ENCODE peak calls at places on chromosomes 2 and 18, in five cellular contexts. G is activated B cell treated with CpG ODN at 0.5 μM for 24 hours, H is adrenal gland, N is H9, B is fibroblast of lung. F is an unnamed sample.

GRCh38 chr18:7390731-7391492 is 160.0 kb downstream of the LRRC30 start:
- DNase-seq in B (no peak), H (no peak), N (no peak), G (no peak), F (no peak)

GRCh38 chr2:170714156-170715061 is 728 bp upstream of the SP5 start:
- DNase-seq in H (peak), N (peak), G (no peak), B (no peak), F (peak)

GRCh38 chr18:12595571-12596255 is 62.2 kb downstream of the SPIRE1 start:
- DNase-seq in N (no peak), B (no peak), G (no peak), H (no peak), F (no peak)

GRCh38 chr2:66030553-66030952 is 404.4 kb upstream of the MEIS1 start:
- DNase-seq in G (no peak), N (no peak), B (peak), H (no peak), F (no peak)

GRCh38 chr2:177392373-177393246 is at the start of gene AGPS:
- DNase-seq in H (peak), B (peak), G (peak), N (peak), F (peak)

GRCh38 chr2:72236445-72237067 is 88.9 kb upstream of the CYP26B1 start:
- DNase-seq in H (peak), G (no peak), N (no peak), B (peak), F (no peak)

GRCh38 chr2:7567646-7568045 is 650.4 kb downstream of the RNF144A start:
- DNase-seq in B (no peak), H (no peak), N (peak), G (no peak), F (no peak)

GRCh38 chr2:72576459-72576858 is 249.4 kb downstream of the EXOC6B start:
- DNase-seq in H (no peak), B (no peak), G (no peak), N (no peak), F (no peak)

GRCh38 chr2:233424028-233424951 is 70.0 kb downstream of the DGKD start:
- DNase-seq in N (no peak), G (no peak), B (no peak), H (peak), F (no peak)

GRCh38 chr2:237715459-237715947 is 83.1 kb upstream of the RBM44 start:
- DNase-seq in G (no peak), B (no peak), N (peak), H (no peak), F (no peak)

GRCh38 chr2:168583710-168584521 is 127.8 kb downstream of the CERS6 start:
- DNase-seq in H (peak), N (no peak), B (peak), G (no peak), F (no peak)

GRCh38 chr18:47881752-47882455 is 48.6 kb downstream of the SMAD2 start:
- DNase-seq in N (no peak), H (no peak), B (peak), G (no peak), F (no peak)

GRCh38 chr2:210225461-210225798 is 183 bp upstream of the ACADL start:
- DNase-seq in N (no peak), G (no peak), H (no peak), B (peak), F (no peak)

GRCh38 chr2:181575024-181575649 is 81.8 kb downstream of the CERKL start:
- DNase-seq in G (no peak), B (no peak), N (no peak), H (no peak), F (no peak)

GRCh38 chr2:197261808-197262226 is 48.8 kb downstream of the ANKRD44 start:
- DNase-seq in N (no peak), H (no peak), G (no peak), B (peak), F (no peak)

GRCh38 chr2:218019411-218020060 is 16.7 kb upstream of the TNS1 start:
- DNase-seq in G (no peak), H (no peak), N (no peak), B (no peak), F (no peak)

GRCh38 chr2:189702071-189702470 is 27.6 kb downstream of the ANKAR start:
- DNase-seq in G (no peak), H (no peak), B (no peak), N (no peak), F (no peak)

GRCh38 chr2:11914455-11914854 is 168.0 kb downstream of the LPIN1 start:
- DNase-seq in B (peak), G (no peak), H (no peak), N (no peak), F (no peak)

GRCh38 chr2:8416836-8417832 is 264.7 kb upstream of the ID2 start:
- DNase-seq in G (no peak), N (no peak), B (no peak), H (no peak), F (no peak)

GRCh38 chr18:43396266-43396665 is 119.0 kb upstream of the SYT4 start:
- DNase-seq in B (peak), N (no peak), H (no peak), G (no peak), F (no peak)

GRCh38 chr2:234258562-234259141 is 208.2 kb downstream of the SPP2 start:
- DNase-seq in H (no peak), G (no peak), B (no peak), N (no peak), F (no peak)

GRCh38 chr2:202113571-202114142 is 40.6 kb downstream of the KIAA2012 start:
- DNase-seq in N (no peak), B (no peak), G (no peak), H (no peak), F (no peak)

GRCh38 chr2:1743396-1744150 is 742 bp downstream of the PXDN start:
- DNase-seq in H (no peak), B (peak), G (no peak), N (peak), F (no peak)

GRCh38 chr2:126802316-126802715 is 96.4 kb upstream of the TEX51 start:
- DNase-seq in B (no peak), H (no peak), G (no peak), N (peak), F (no peak)

GRCh38 chr18:42113529-42114191 is 158.6 kb downstream of the PIK3C3 start:
- DNase-seq in G (no peak), H (no peak), B (peak), N (no peak), F (no peak)

GRCh38 chr2:126883661-126884030 is 15.0 kb upstream of the TEX51 start:
- DNase-seq in N (peak), B (no peak), G (no peak), H (no peak), F (no peak)

DNA sequence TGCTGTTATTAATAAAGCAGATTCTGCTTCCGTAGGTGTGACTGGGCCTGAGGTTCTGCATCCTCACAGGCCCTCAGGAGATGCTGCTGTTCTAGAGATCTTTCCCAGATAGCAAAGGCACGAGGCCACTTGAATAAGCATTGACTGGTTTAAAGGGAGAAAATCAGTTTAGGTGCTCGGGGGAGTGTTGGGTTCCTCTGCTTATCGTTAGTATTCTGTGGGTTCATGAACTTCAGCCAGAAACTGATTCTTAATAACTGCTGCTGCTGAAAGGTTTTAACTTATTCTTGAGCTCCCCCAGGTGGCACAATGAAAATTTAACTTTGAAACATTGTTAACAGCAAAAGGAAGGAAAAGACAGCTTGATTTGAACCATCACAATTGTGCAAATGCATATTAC is 56.9 kb downstream of the ITGA6 start:
- DNase-seq in H (no peak), G (no peak), B (peak), N (no peak), F (no peak)
- TF ChIP-seq CTCF in H (peak), G (no peak), B (peak), N (peak), F (peak)

GRCh38 chr18:40752336-40752735 is 1202.7 kb upstream of the PIK3C3 start:
- DNase-seq in G (no peak), H (no peak), B (no peak), N (no peak), F (no peak)
- TF ChIP-seq CTCF in G (no peak), H (no peak), B (no peak), N (no peak), F (no peak)

DNA sequence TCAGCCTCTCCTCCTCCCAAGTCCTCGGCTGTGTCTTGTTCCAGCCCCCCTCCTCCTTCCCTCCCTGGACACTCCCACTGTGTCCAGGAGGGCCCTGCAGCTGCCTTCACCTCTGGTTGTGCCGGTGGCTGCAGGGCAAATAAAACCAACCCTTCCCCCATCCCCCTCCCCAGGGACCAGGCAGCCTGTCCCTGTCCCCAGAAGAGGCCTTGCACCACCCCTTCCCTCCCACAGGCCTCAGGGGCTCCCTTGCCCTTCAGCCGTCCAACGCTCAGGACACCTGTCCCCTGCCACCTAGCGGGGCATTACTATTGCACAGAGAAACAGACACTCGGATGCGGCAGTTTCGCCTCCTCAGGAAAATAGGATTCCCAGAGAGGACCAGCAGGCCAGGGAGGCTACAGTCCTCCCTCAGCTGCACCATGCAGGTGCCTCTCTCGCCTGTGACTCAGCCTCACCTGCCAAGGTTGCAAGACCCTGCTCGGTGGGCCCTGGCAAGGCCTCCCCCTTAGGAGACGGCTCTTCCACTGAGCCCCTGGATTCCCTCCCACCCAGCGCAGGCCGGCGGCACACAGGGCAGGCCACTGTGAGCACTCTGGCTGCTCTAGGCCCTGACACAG is 5.5 kb upstream of the GPC1 start:
- DNase-seq in N (peak), H (peak), G (peak), B (no peak), F (no peak)
- TF ChIP-seq CTCF in N (no peak), H (no peak), G (no peak), B (no peak), F (no peak)

GRCh38 chr2:62565309-62565908 is 59.4 kb upstream of the TMEM17 start:
- DNase-seq in G (no peak), B (no peak), H (no peak), N (no peak), F (no peak)
- TF ChIP-seq CTCF in G (no peak), B (no peak), H (no peak), N (no peak), F (no peak)

GRCh38 chr18:49238433-49239042 is 221.9 kb downstream of the DYM start:
- DNase-seq in N (no peak), H (no peak), G (no peak), B (peak), F (peak)
- TF ChIP-seq CTCF in N (peak), H (peak), G (no peak), B (peak), F (peak)

GRCh38 chr2:26462511-26463251 is 15.2 kb downstream of the OTOF start:
- DNase-seq in H (peak), B (peak), G (no peak), N (peak), F (peak)
- TF ChIP-seq CTCF in H (peak), B (peak), G (no peak), N (peak), F (peak)

DNA sequence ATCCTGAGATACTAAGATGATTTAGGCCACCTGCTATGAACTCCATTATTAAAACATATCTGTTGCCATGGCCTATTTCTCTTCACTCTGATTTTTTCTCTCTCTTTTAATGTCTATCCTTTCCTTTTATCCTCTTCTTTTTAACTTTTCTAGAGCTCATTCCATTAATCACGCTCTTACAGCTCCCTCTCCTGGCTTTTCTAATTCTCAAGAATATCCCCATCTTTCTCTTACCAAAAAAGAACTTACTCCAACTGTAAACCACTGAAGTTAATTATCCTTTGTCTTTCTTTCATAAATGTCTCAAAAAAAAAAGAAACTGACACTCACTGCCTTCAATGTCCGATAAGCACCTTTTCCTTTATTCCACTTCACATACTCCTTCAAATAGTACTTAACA is 7.9 kb downstream of the PPP3R1 start:
- DNase-seq in N (no peak), H (no peak), G (no peak), B (peak), F (no peak)
- TF ChIP-seq CTCF in N (peak), H (peak), G (no peak), B (peak), F (no peak)